ENCODE peak calls at places on chromosomes 3 and 15, in eight cellular contexts. One of them, this sample, is unnamed.

GRCh38 chr15:74245342-74245931 is 9.3 kb downstream of the CCDC33 start:
- DNase-seq in tibial nerve: no peak
- DNase-seq in RWPE1: no peak
- DNase-seq in fibroblast of lung: no peak
- DNase-seq in cardiac muscle cell: peak; percentile 45
- DNase-seq in IMR-90: no peak
- DNase-seq in osteocyte: no peak
- DNase-seq in brain microvascular endothelial cell: no peak
- DNase-seq in this sample: no peak

GRCh38 chr3:89576417-89576816 is 469.0 kb downstream of the EPHA3 start:
- DNase-seq in osteocyte: no peak
- DNase-seq in fibroblast of lung: no peak
- DNase-seq in tibial nerve: no peak
- DNase-seq in brain microvascular endothelial cell: no peak
- DNase-seq in RWPE1: no peak
- DNase-seq in IMR-90: no peak
- DNase-seq in cardiac muscle cell: no peak
- DNase-seq in this sample: no peak

GRCh38 chr15:41894791-41895463 is 1.1 kb upstream of the SPTBN5 start:
- DNase-seq in fibroblast of lung: peak; percentile 68
- DNase-seq in RWPE1: peak; percentile 93
- DNase-seq in IMR-90: peak; percentile 78
- DNase-seq in brain microvascular endothelial cell: peak; percentile 72
- DNase-seq in cardiac muscle cell: no peak
- DNase-seq in tibial nerve: peak; percentile 22
- DNase-seq in osteocyte: no peak
- DNase-seq in this sample: no peak

GRCh38 chr15:45126535-45127158 is 3.0 kb downstream of the DUOXA1 start:
- DNase-seq in brain microvascular endothelial cell: peak; percentile 28
- DNase-seq in tibial nerve: no peak
- DNase-seq in cardiac muscle cell: peak; percentile 38
- DNase-seq in fibroblast of lung: peak; percentile 31
- DNase-seq in RWPE1: no peak
- DNase-seq in osteocyte: no peak
- DNase-seq in IMR-90: peak; percentile 36
- DNase-seq in this sample: no peak

GRCh38 chr3:68088216-68088615 is 433.8 kb upstream of the SUCLG2 start:
- DNase-seq in osteocyte: no peak
- DNase-seq in IMR-90: no peak
- DNase-seq in cardiac muscle cell: no peak
- DNase-seq in tibial nerve: no peak
- DNase-seq in RWPE1: no peak
- DNase-seq in brain microvascular endothelial cell: no peak
- DNase-seq in fibroblast of lung: no peak
- DNase-seq in this sample: no peak

GRCh38 chr15:58268746-58269145 is 130.6 kb downstream of the AQP9 start:
- DNase-seq in brain microvascular endothelial cell: no peak
- DNase-seq in fibroblast of lung: no peak
- DNase-seq in cardiac muscle cell: no peak
- DNase-seq in RWPE1: no peak
- DNase-seq in osteocyte: no peak
- DNase-seq in tibial nerve: no peak
- DNase-seq in IMR-90: no peak
- DNase-seq in this sample: no peak

GRCh38 chr15:58517252-58517681 is 85.5 kb downstream of the LIPC start:
- DNase-seq in osteocyte: no peak
- DNase-seq in RWPE1: no peak
- DNase-seq in fibroblast of lung: no peak
- DNase-seq in IMR-90: no peak
- DNase-seq in cardiac muscle cell: peak; percentile 5
- DNase-seq in brain microvascular endothelial cell: no peak
- DNase-seq in tibial nerve: no peak
- DNase-seq in this sample: no peak

GRCh38 chr3:171285287-171285686 is 174.9 kb downstream of the TNIK start:
- DNase-seq in osteocyte: no peak
- DNase-seq in fibroblast of lung: no peak
- DNase-seq in brain microvascular endothelial cell: no peak
- DNase-seq in IMR-90: no peak
- DNase-seq in RWPE1: peak; percentile 5
- DNase-seq in tibial nerve: no peak
- DNase-seq in cardiac muscle cell: no peak
- DNase-seq in this sample: no peak

GRCh38 chr3:21795863-21796392 is 44.9 kb upstream of the ZNF385D start:
- DNase-seq in osteocyte: no peak
- DNase-seq in brain microvascular endothelial cell: no peak
- DNase-seq in fibroblast of lung: peak; percentile 12
- DNase-seq in IMR-90: no peak
- DNase-seq in cardiac muscle cell: no peak
- DNase-seq in tibial nerve: no peak
- DNase-seq in RWPE1: no peak
- DNase-seq in this sample: no peak

GRCh38 chr3:152069871-152070270 is 196.4 kb downstream of the SUCNR1 start:
- DNase-seq in osteocyte: no peak
- DNase-seq in tibial nerve: no peak
- DNase-seq in brain microvascular endothelial cell: no peak
- DNase-seq in RWPE1: no peak
- DNase-seq in cardiac muscle cell: no peak
- DNase-seq in IMR-90: peak; percentile 38
- DNase-seq in fibroblast of lung: no peak
- DNase-seq in this sample: no peak

DNA sequence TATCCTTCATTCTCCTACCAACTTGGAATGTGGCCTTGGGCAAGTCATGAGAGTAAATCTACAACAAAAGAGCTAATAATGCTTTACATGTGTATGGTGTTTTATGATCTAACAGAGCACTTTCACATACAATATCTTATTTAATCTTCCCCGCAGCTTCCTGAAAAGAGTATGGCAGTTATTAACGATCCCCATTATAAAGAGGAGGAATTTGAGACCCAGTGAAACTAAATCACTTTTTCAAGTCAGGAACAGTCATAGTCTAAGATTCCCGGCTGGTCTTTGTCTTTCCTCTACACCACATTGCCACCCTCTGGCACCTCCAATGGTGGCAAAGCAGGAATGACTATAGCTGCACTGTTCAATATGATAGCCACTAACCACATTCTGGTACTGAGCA is 69.7 kb upstream of the CMSS1 start:
- DNase-seq in fibroblast of lung: peak; percentile 58
- DNase-seq in osteocyte: no peak
- DNase-seq in cardiac muscle cell: no peak
- DNase-seq in tibial nerve: peak; percentile 33
- DNase-seq in RWPE1: peak; percentile 20
- DNase-seq in brain microvascular endothelial cell: peak; percentile 24
- DNase-seq in IMR-90: peak; percentile 32
- DNase-seq in this sample: no peak
- TF ChIP-seq CTCF in fibroblast of lung: peak; percentile 59
- TF ChIP-seq CTCF in osteocyte: peak; percentile 50
- TF ChIP-seq CTCF in cardiac muscle cell: peak; percentile 34
- TF ChIP-seq CTCF in tibial nerve: peak; percentile 41
- TF ChIP-seq CTCF in RWPE1: peak; percentile 17
- TF ChIP-seq CTCF in brain microvascular endothelial cell: peak; percentile 71
- TF ChIP-seq CTCF in IMR-90: peak; percentile 50
- TF ChIP-seq CTCF in this sample: peak; percentile 71

DNA sequence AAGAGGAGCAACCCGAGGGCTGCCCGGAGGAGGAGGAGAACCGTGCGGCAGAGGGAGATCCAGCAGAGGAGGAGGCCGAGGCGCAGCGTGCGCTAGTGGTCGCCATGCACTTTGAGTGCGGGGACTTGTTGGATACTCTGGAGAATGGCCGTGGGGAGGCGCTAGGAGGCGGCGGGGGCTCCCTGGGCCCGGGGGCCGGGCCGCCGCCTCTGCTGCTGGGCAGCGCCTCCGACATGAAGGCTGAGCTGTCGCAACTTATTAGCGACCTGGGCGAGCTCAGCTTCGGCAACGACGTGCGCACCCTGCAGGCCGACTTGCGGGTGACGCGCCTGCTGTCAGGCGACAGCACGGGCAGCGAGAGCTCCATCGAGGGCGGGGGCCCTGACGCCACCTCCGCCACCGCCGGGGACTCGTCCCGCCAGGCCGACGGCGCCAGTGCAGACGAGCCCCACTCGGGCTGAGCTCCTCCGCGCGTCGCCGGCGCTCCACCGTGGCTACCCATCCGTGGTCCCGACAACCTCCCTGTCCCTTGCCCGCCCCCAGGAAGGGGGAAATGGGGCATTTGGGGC is 2.0 kb downstream of the FAM43A start:
- DNase-seq in brain microvascular endothelial cell: peak; percentile 37
- DNase-seq in fibroblast of lung: peak; percentile 66
- DNase-seq in RWPE1: no peak
- DNase-seq in tibial nerve: peak; percentile 17
- DNase-seq in IMR-90: peak; percentile 51
- DNase-seq in osteocyte: peak; percentile 87
- DNase-seq in cardiac muscle cell: peak; percentile 86
- DNase-seq in this sample: no peak
- TF ChIP-seq CTCF in brain microvascular endothelial cell: peak; percentile 35
- TF ChIP-seq CTCF in fibroblast of lung: peak; percentile 30
- TF ChIP-seq CTCF in RWPE1: peak; percentile 70
- TF ChIP-seq CTCF in tibial nerve: peak; percentile 55
- TF ChIP-seq CTCF in IMR-90: peak; percentile 40
- TF ChIP-seq CTCF in osteocyte: peak; percentile 53
- TF ChIP-seq CTCF in cardiac muscle cell: peak; percentile 40
- TF ChIP-seq CTCF in this sample: peak; percentile 16

GRCh38 chr15:61640751-61641150 is 411.6 kb upstream of the RORA start:
- DNase-seq in osteocyte: no peak
- DNase-seq in RWPE1: no peak
- DNase-seq in brain microvascular endothelial cell: no peak
- DNase-seq in IMR-90: no peak
- DNase-seq in cardiac muscle cell: no peak
- DNase-seq in fibroblast of lung: no peak
- DNase-seq in tibial nerve: no peak
- DNase-seq in this sample: no peak

GRCh38 chr15:61641645-61642044 is 412.5 kb upstream of the RORA start:
- DNase-seq in brain microvascular endothelial cell: no peak
- DNase-seq in IMR-90: no peak
- DNase-seq in tibial nerve: no peak
- DNase-seq in osteocyte: no peak
- DNase-seq in cardiac muscle cell: no peak
- DNase-seq in fibroblast of lung: no peak
- DNase-seq in RWPE1: no peak
- DNase-seq in this sample: no peak

GRCh38 chr15:61639491-61639890 is 410.4 kb upstream of the RORA start:
- DNase-seq in IMR-90: no peak
- DNase-seq in brain microvascular endothelial cell: no peak
- DNase-seq in osteocyte: no peak
- DNase-seq in cardiac muscle cell: peak; percentile 51
- DNase-seq in RWPE1: no peak
- DNase-seq in fibroblast of lung: no peak
- DNase-seq in tibial nerve: no peak
- DNase-seq in this sample: no peak

GRCh38 chr15:61644550-61644949 is 415.4 kb upstream of the RORA start:
- DNase-seq in osteocyte: no peak
- DNase-seq in RWPE1: no peak
- DNase-seq in fibroblast of lung: peak; percentile 47
- DNase-seq in IMR-90: no peak
- DNase-seq in brain microvascular endothelial cell: no peak
- DNase-seq in tibial nerve: no peak
- DNase-seq in cardiac muscle cell: no peak
- DNase-seq in this sample: no peak
- TF ChIP-seq CTCF in osteocyte: no peak
- TF ChIP-seq CTCF in RWPE1: no peak
- TF ChIP-seq CTCF in fibroblast of lung: no peak
- TF ChIP-seq CTCF in IMR-90: no peak
- TF ChIP-seq CTCF in brain microvascular endothelial cell: no peak
- TF ChIP-seq CTCF in tibial nerve: no peak
- TF ChIP-seq CTCF in cardiac muscle cell: peak; percentile 9
- TF ChIP-seq CTCF in this sample: no peak

GRCh38 chr3:86785381-86785780 is 205.6 kb downstream of the VGLL3 start:
- DNase-seq in RWPE1: peak; percentile 6
- DNase-seq in osteocyte: no peak
- DNase-seq in cardiac muscle cell: no peak
- DNase-seq in brain microvascular endothelial cell: no peak
- DNase-seq in IMR-90: peak; percentile 72
- DNase-seq in tibial nerve: no peak
- DNase-seq in fibroblast of lung: peak; percentile 81
- DNase-seq in this sample: no peak
- TF ChIP-seq CTCF in RWPE1: no peak
- TF ChIP-seq CTCF in osteocyte: peak; percentile 78
- TF ChIP-seq CTCF in cardiac muscle cell: peak; percentile 52
- TF ChIP-seq CTCF in brain microvascular endothelial cell: peak; percentile 41
- TF ChIP-seq CTCF in IMR-90: peak; percentile 70
- TF ChIP-seq CTCF in tibial nerve: peak; percentile 54
- TF ChIP-seq CTCF in fibroblast of lung: peak; percentile 52
- TF ChIP-seq CTCF in this sample: peak; percentile 60

DNA sequence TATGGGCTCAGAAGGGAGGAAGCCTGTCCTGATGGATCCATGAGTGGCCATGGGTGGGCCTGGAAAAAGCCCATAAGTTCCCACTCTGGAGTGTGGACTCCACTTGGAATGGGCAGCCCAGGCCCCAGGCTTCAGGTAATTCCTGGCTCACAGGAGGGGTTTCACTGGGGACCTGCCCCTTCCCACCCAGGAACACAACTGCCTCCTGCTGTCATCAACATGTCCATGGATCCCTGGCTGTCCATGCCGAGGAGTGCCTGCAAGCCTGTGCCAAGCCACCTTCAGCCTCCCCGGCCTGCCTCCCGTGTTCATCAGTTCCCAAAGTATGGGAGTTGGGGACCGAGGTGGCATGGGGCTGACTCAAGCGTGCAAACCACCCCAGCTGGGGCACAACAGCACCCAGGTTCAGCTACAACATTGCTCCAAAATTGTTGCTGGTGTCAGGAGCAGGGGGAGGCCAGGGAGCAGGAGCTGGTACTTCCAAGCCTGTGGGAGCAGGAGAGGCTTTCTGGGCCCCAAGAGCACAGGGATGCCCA is 470.9 kb upstream of the ARL6 start:
- DNase-seq in brain microvascular endothelial cell: no peak
- DNase-seq in fibroblast of lung: no peak
- DNase-seq in IMR-90: no peak
- DNase-seq in osteocyte: no peak
- DNase-seq in RWPE1: no peak
- DNase-seq in tibial nerve: no peak
- DNase-seq in cardiac muscle cell: no peak
- DNase-seq in this sample: no peak
- TF ChIP-seq CTCF in brain microvascular endothelial cell: no peak
- TF ChIP-seq CTCF in fibroblast of lung: no peak
- TF ChIP-seq CTCF in IMR-90: no peak
- TF ChIP-seq CTCF in osteocyte: no peak
- TF ChIP-seq CTCF in RWPE1: no peak
- TF ChIP-seq CTCF in tibial nerve: no peak
- TF ChIP-seq CTCF in cardiac muscle cell: no peak
- TF ChIP-seq CTCF in this sample: no peak

DNA sequence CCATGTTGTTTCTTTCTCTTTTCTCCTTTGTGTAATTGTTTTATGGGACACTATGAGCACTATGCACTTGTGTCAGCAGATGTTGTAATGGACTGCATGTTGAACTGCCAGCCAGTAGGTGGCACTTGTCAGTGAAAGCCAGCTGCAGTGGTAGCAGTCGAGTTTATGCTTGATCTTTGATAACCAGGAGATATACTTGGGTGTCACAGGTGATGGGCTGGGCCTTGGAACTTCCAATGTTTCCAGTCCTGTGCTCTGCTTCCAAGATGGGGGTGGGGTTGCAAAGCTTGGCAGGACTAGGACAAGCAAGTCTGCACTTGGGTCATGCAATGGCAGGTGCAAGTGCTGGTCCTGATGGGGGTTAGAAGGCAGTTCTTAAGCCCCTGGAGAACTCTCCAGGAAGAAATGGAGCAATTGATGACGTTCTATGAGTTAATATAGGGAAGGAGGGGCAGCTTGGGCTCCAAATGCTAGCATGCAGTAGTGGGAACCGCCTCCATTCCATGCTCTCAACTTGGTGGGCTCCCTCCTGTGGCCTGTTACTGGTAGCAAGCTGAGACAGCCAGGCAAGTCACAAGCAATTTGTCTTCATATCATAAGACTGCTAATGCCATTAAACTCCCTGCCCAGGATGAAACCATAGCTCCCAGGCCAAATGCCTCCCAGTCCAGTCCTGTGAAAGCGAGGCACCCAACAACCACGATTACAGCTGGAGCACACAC is 287.3 kb downstream of the CGGBP1 start:
- DNase-seq in osteocyte: no peak
- DNase-seq in RWPE1: no peak
- DNase-seq in IMR-90: peak; percentile 1
- DNase-seq in tibial nerve: no peak
- DNase-seq in cardiac muscle cell: peak; percentile 34
- DNase-seq in brain microvascular endothelial cell: peak; percentile 36
- DNase-seq in fibroblast of lung: no peak
- DNase-seq in this sample: no peak
- TF ChIP-seq CTCF in osteocyte: peak; percentile 60
- TF ChIP-seq CTCF in RWPE1: peak; percentile 38
- TF ChIP-seq CTCF in IMR-90: peak; percentile 48
- TF ChIP-seq CTCF in tibial nerve: no peak
- TF ChIP-seq CTCF in cardiac muscle cell: peak; percentile 39
- TF ChIP-seq CTCF in brain microvascular endothelial cell: peak; percentile 83
- TF ChIP-seq CTCF in fibroblast of lung: no peak
- TF ChIP-seq CTCF in this sample: peak; percentile 57